ENCODE peak calls at places on chromosome 7, in ten cellular contexts. P, E, L, S, Z, N, C, G, H and D are unnamed samples.

GRCh38 chr7:140317597-140317996 is 80.7 kb downstream of the SLC37A3 start:
- DNase-seq in N (no peak), H (no peak), Z (no peak), P (no peak), L (no peak), S (no peak), E (no peak), G (no peak), C (no peak), D (no peak)

GRCh38 chr7:29485376-29486190 is 78.1 kb upstream of the PRR15 start:
- DNase-seq in L (peak; percentile 80), P (peak; percentile 8), S (peak; percentile 37), E (no peak), C (no peak), N (no peak), H (peak; percentile 59), Z (no peak), G (no peak), D (no peak)

GRCh38 chr7:117278040-117278439 is 44.8 kb downstream of the WNT2 start:
- DNase-seq in C (no peak), L (no peak), Z (no peak), P (no peak), G (no peak), S (no peak), H (no peak), E (no peak), N (no peak), D (no peak)

GRCh38 chr7:129664029-129665012 is 52.8 kb downstream of the NRF1 start:
- DNase-seq in S (peak; percentile 67), N (peak; percentile 68), P (peak; percentile 10), G (peak; percentile 45), H (no peak), C (no peak), Z (no peak), L (peak; percentile 70), E (no peak), D (peak; percentile 74)

GRCh38 chr7:28626629-28627262 is 214.4 kb downstream of the CREB5 start:
- DNase-seq in H (no peak), S (peak; percentile 54), P (no peak), N (peak; percentile 10), E (peak; percentile 51), Z (no peak), G (peak; percentile 40), L (peak; percentile 18), C (no peak), D (peak; percentile 58)

GRCh38 chr7:96361116-96361857 is 39.4 kb upstream of the SLC25A13 start:
- DNase-seq in P (no peak), L (no peak), E (no peak), H (no peak), C (no peak), Z (no peak), S (no peak), N (no peak), G (no peak), D (no peak)

GRCh38 chr7:13169356-13169755 is 481.9 kb downstream of the ARL4A start:
- DNase-seq in N (no peak), Z (no peak), S (no peak), P (no peak), H (no peak), G (no peak), L (no peak), E (no peak), C (no peak), D (no peak)

GRCh38 chr7:94509264-94509878 is at the start of gene CASD1:
- DNase-seq in C (peak; percentile 7), G (no peak), S (peak; percentile 60), L (no peak), P (peak; percentile 72), N (peak; percentile 1), Z (peak; percentile 88), H (peak; percentile 48), E (no peak), D (peak; percentile 39)

GRCh38 chr7:159025161-159025779 is 119.4 kb downstream of the VIPR2 start:
- DNase-seq in H (no peak), Z (no peak), C (no peak), G (no peak), E (no peak), S (no peak), P (no peak), N (no peak), L (no peak), D (no peak)

GRCh38 chr7:128810997-128811396 is 19.2 kb upstream of the FLNC start:
- DNase-seq in H (no peak), G (no peak), L (no peak), P (no peak), Z (no peak), C (no peak), N (no peak), E (no peak), S (no peak), D (no peak)

GRCh38 chr7:129163875-129164544 is 19.5 kb downstream of the TSPAN33 start:
- DNase-seq in S (peak; percentile 49), C (no peak), L (peak; percentile 17), P (no peak), G (peak; percentile 36), Z (no peak), H (no peak), E (no peak), N (peak; percentile 59), D (peak; percentile 42)

GRCh38 chr7:16347461-16348192 is 73.7 kb downstream of the CRPPA start:
- DNase-seq in Z (no peak), S (no peak), C (no peak), G (no peak), P (peak; percentile 53), N (no peak), L (no peak), H (no peak), E (no peak), D (no peak)

GRCh38 chr7:120743128-120743527 is 114.8 kb downstream of the TSPAN12 start:
- DNase-seq in L (peak; percentile 92), S (peak; percentile 15), N (no peak), E (no peak), H (no peak), G (no peak), C (no peak), P (no peak), Z (no peak), D (no peak)

GRCh38 chr7:44561962-44562621 is 11.6 kb downstream of the DDX56 start:
- DNase-seq in N (no peak), H (no peak), E (no peak), P (no peak), C (no peak), S (no peak), G (no peak), L (no peak), Z (no peak), D (peak; percentile 27)

GRCh38 chr7:121385800-121386179 is 10.3 kb downstream of the FAM3C start:
- DNase-seq in E (no peak), L (peak; percentile 69), P (no peak), N (no peak), G (no peak), S (peak; percentile 49), Z (no peak), C (no peak), H (no peak), D (no peak)